ENCODE peak calls at places on chromosome 6, in seven cellular contexts. X is right lobe of liver, B is tibial nerve, V is fibroblast of lung, D is heart left ventricle, P is right cardiac atrium, Y is esophagus squamous epithelium. R is an unnamed sample. For H3K4me1, the result is how much of the 10 kb centered on the place peaks cover.

GRCh38 chr6:105374010-105374420 is 28.9 kb downstream of the PREP start:
- DNase-seq in X (no peak), B (no peak), V (no peak), D (no peak), P (no peak), Y (no peak), R (no peak)

GRCh38 chr6:159676804-159677203 is 16.2 kb downstream of the SOD2 start:
- DNase-seq in X (no peak), B (no peak), V (peak), D (no peak), P (no peak), Y (no peak), R (no peak)

GRCh38 chr6:91812596-91813274 is 1225.9 kb upstream of the MAP3K7 start:
- DNase-seq in X (no peak), B (no peak), V (peak), D (no peak), P (no peak), Y (no peak), R (no peak)

GRCh38 chr6:56235245-56235644 is 12.1 kb downstream of the COL21A1 start:
- DNase-seq in X (no peak), B (no peak), V (peak), D (no peak), P (no peak), Y (no peak), R (no peak)

GRCh38 chr6:56734334-56734733 is 91.6 kb upstream of the DST start:
- DNase-seq in X (no peak), B (no peak), V (no peak), D (no peak), P (no peak), Y (no peak), R (no peak)

GRCh38 chr6:106745396-106745795 is 116.0 kb downstream of the QRSL1 start:
- DNase-seq in X (no peak), B (no peak), V (no peak), D (no peak), P (no peak), Y (no peak), R (no peak)

GRCh38 chr6:31765910-31766794 is 3.7 kb downstream of the SAPCD1 start:
- DNase-seq in X (no peak), B (no peak), V (no peak), D (no peak), P (no peak), Y (no peak), R (no peak)

GRCh38 chr6:150004101-150004782 is 21.1 kb downstream of the RAET1L start:
- DNase-seq in X (no peak), B (no peak), V (no peak), D (no peak), P (no peak), Y (no peak), R (peak)

GRCh38 chr6:11911535-11911934 is 100.6 kb upstream of the HIVEP1 start:
- DNase-seq in X (no peak), B (no peak), V (no peak), D (no peak), P (no peak), Y (no peak), R (no peak)

GRCh38 chr6:149013932-149014331 is 267.1 kb downstream of the UST start:
- DNase-seq in X (no peak), B (no peak), V (no peak), D (no peak), P (no peak), Y (no peak), R (no peak)

GRCh38 chr6:43770417-43771209 is 602 bp downstream of the VEGFA start:
- DNase-seq in X (peak), B (peak), V (peak), D (peak), P (peak), Y (no peak), R (peak)

GRCh38 chr6:84271086-84271716 is 43.8 kb upstream of the CEP162 start:
- DNase-seq in X (no peak), B (no peak), V (no peak), D (no peak), P (no peak), Y (no peak), R (no peak)

DNA sequence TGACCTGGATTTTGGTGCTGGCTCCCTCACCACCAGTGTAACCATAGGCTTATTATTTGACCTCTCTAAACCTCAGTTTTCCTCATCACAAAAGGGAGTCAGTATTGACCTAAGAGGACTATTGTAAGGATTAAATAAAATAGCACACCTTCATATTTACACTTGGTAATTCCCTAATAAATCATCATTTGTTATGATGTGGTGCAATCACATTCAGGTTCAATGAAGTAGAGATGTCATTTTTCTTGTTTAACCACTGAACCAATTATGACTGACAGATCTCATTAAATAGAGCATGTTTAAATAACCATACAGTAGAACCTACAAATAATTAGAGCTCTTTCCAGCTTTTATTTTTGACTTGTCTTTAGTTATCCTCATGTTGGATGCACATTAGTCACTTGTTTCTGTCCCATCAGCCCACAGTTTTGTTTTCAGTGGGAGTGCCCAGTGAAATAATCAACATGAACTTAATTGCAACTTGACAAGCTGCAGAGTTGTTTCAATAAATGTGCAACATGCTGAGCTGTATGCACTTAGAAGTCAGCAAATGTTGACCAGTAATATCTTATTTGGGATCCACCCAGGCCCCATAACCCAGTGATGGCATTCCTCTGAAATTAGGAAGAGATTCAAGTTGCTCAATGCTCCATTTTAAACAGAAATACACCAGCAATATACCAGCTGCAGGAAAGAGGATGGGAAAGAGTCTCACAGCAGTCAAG is 451.7 kb upstream of the MARCKS start:
- DNase-seq in X (no peak), B (no peak), V (peak), D (no peak), P (no peak), Y (no peak), R (no peak)
- H3K4me1 ChIP-seq in X (under half), B (under half), V (under half), D (under half), P (under half), Y (under half), R (under half)

DNA sequence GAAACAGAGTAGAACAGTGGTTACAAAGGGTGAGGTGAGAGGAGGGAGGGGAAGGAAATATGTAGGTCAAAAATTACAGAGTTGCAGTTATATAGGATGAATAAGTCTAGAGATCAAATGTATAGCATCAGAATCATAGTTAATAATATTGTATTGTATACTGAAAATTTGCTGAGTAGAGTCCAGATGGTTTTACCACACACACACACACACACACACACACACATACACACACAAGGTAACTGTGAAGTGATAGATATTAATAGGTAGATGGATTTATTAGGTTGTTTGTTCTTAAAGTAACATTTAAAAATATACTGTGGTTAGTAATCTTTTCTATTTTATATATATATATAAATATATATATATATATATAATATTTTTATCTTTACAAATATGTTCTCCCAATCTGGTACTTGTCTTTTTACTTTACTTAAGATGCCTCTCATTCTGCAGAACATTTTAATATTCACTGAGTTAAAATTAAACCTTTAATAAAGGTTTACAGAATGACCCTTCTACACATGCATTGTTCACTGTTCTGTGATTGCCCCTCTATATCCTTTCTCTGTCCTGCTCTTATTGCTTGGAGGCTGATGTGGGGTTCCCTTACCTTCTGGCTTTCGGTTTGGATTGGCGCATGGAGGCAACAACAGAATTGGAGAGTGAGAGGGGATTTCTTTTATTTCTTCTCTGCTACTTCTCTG is 408 bp downstream of the PTCHD4 start:
- DNase-seq in X (no peak), B (no peak), V (peak), D (no peak), P (no peak), Y (no peak), R (no peak)
- H3K27ac ChIP-seq in X (no peak), B (no peak), V (no peak), D (peak), P (no peak), Y (no peak), R (no peak)

GRCh38 chr6:4891171-4891570 is 112.7 kb downstream of the RPP40 start:
- DNase-seq in X (no peak), B (no peak), V (no peak), D (no peak), P (no peak), Y (no peak), R (no peak)

GRCh38 chr6:4889701-4890100 is 113.5 kb downstream of the CDYL start:
- DNase-seq in X (no peak), B (no peak), V (no peak), D (peak), P (no peak), Y (no peak), R (no peak)

GRCh38 chr6:4884646-4885427 is 108.6 kb downstream of the CDYL start:
- DNase-seq in X (no peak), B (no peak), V (no peak), D (no peak), P (no peak), Y (no peak), R (no peak)

GRCh38 chr6:4885534-4885933 is 109.3 kb downstream of the CDYL start:
- DNase-seq in X (no peak), B (no peak), V (no peak), D (no peak), P (no peak), Y (no peak), R (no peak)

GRCh38 chr6:4888841-4889240 is 112.6 kb downstream of the CDYL start:
- DNase-seq in X (no peak), B (no peak), V (no peak), D (no peak), P (no peak), Y (no peak), R (no peak)
- H3K4me1 ChIP-seq in X (under half), B (under half), V (under half), D (under half), P (under half), Y (under half), R (under half)

DNA sequence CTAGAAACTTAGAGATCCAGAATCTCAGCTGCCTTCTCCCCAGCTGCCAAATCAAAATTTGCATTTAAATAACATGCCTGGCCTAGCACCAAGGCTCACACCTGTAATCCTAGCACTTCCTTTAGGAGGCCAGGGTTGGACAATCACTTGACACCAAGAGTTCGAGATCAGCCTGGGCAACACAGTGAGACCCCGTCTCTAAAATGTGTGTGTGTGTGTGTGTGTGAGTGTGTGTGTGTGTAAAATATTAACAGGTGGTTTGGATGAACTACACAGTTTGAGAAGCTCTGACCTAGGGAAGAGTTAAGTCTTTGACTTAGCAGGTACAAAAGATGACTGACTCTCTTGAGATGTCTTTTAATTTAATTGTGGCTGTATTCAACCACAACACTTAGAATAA is 20.2 kb upstream of the CD2AP start:
- DNase-seq in X (no peak), B (no peak), V (no peak), D (no peak), P (no peak), Y (no peak), R (no peak)
- H3K27ac ChIP-seq in X (no peak), B (no peak), V (no peak), D (no peak), P (no peak), Y (no peak), R (no peak)

DNA sequence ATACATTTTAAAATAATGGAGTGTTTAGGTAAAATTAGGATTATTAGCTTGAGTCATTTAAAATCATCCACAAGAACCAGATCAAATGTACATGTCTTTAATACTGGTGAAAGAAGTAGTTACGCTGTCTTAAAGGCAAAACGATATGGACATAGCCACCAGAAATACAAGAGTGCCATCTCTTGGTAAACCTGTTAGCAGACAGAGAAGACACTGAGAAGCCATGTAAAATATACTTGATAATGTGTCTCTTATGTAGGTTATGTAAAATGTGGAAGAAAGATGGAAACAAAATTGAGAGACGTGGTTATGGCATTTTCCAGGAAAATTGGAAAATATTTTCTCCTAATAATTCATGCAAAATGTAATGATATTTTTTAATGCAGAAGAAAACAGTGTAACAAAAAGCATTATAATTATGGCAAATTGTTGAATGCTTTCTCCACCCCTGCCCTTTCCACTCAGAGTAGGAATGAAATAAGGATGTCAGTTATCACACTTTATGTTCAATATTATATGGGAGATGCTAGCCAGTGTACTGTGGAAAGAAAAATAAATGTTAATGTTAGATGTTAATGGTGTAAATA is 12.2 kb upstream of the SLC17A2 start:
- DNase-seq in X (no peak), B (no peak), V (peak), D (no peak), P (no peak), Y (no peak), R (no peak)
- H3K4me1 ChIP-seq in X (under half), B (under half), V (under half), D (under half), P (under half), Y (under half), R (under half)

GRCh38 chr6:41545174-41545702 is 943 bp upstream of the FOXP4 start:
- DNase-seq in X (no peak), B (no peak), V (no peak), D (no peak), P (no peak), Y (no peak), R (no peak)
- H3K27ac ChIP-seq in X (no peak), B (no peak), V (no peak), D (no peak), P (no peak), Y (no peak), R (peak)

GRCh38 chr6:24909281-24910216 is 26.2 kb downstream of the RIPOR2 start:
- DNase-seq in X (no peak), B (no peak), V (no peak), D (no peak), P (no peak), Y (no peak), R (no peak)
- H3K4me1 ChIP-seq in X (under half), B (under half), V (under half), D (under half), P (under half), Y (under half), R (under half)

GRCh38 chr6:7219310-7219709 is 93.7 kb downstream of the SSR1 start:
- DNase-seq in X (peak), B (no peak), V (peak), D (no peak), P (peak), Y (no peak), R (no peak)

GRCh38 chr6:7229376-7230326 is 83.3 kb downstream of the SSR1 start:
- DNase-seq in X (no peak), B (no peak), V (no peak), D (no peak), P (no peak), Y (no peak), R (no peak)

GRCh38 chr6:7222197-7222596 is 90.8 kb downstream of the SSR1 start:
- DNase-seq in X (no peak), B (no peak), V (no peak), D (no peak), P (no peak), Y (no peak), R (no peak)

GRCh38 chr6:7228662-7229375 is 84.2 kb downstream of the SSR1 start:
- DNase-seq in X (no peak), B (no peak), V (no peak), D (no peak), P (no peak), Y (no peak), R (no peak)

DNA sequence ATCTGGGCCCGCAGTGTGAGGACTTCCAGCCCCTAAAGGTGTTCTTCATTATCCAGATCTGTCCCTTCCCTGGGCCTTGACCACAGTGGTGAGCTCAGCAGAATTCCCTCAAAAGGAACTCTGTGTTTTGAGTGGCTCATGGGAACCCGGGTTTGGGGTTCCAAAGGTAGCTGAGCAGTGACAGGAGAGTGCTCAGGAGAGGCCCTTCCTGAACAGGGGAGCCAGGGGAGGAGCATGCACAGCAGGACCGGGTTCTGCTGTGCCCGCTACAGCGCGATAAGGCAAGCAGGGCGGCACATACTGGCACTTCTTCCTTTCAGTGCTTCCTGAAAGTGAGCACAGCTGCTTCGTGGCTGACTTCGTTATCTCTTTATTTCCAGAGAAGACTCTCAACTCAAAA is 88.3 kb downstream of the SSR1 start:
- DNase-seq in X (no peak), B (no peak), V (no peak), D (no peak), P (no peak), Y (no peak), R (no peak)
- H3K27ac ChIP-seq in X (peak), B (no peak), V (no peak), D (peak), P (peak), Y (no peak), R (no peak)

DNA sequence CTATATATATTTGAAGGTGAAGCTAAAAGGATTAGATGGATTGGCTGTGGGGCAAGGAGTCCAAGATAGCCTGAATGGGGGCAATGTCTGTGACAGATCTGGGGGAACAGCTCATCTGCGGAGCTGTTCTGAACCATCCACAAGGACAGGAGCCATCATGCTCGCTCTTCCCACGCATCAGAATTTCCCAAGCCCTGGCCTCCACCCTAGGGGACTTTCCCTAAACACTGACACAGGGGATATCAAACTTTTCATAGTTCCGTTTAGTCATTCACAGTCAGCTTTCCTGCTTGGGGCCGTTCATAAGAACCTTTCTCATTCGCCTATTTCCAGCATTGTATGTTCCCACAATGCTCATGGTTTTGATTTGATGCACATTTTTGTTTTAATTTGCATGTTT is 37.6 kb upstream of the CCN6 start:
- DNase-seq in X (no peak), B (no peak), V (no peak), D (peak), P (peak), Y (no peak), R (no peak)
- H3K4me1 ChIP-seq in X (under half), B (under half), V (under half), D (half or more), P (under half), Y (under half), R (under half)

DNA sequence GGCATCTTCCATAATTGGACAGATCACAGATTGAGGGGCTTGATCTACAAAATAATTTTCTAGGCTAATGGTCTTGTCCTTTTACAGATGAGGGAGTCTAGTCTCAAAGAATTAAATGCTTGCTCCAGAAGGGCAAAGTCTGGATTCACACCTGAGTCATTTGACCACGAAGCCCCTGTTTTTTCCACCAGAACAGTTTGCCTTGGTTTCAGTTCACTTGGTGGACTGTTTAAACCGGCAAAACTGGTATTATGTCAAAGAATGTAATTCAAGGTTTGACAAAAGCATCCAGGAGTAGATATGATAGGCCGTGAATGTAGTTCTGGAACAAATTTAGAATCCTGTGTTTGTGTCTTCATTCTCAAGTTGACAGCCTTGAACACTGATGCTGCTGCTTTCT is 3.3 kb downstream of the MYO6 start:
- DNase-seq in X (no peak), B (no peak), V (no peak), D (no peak), P (no peak), Y (no peak), R (no peak)
- H3K27ac ChIP-seq in X (no peak), B (no peak), V (no peak), D (no peak), P (no peak), Y (no peak), R (no peak)

R was measured in tibial artery.